ENCODE peak calls at places on chromosome 7, in nine cellular contexts. L is EL; W is naive B cell; A is T-cell; H is endothelial cell; V is cardiac muscle cell; I is HCEC 1CT; P is stimulated activated naive CD8-positive, alpha-beta T cell treated with anti-CD3 and anti-CD28 coated beads, Interleukin-15, Interleukin-2, amounts not matched to agents 100 U/mL and 50 U/mL, for 24 hours; N is WTC11. M is an unnamed sample.

GRCh38 chr7:140005754-140006503 is 56.8 kb downstream of the PARP12 start:
- DNase-seq in L (peak; percentile 13), W (no peak), A (no peak), H (peak; percentile 77), V (peak; percentile 64), I (no peak), P (no peak), N (peak; percentile 83), M (peak; percentile 32)

GRCh38 chr7:7496326-7496725 is 39.3 kb downstream of the COL28A1 start:
- DNase-seq in L (no peak), W (no peak), A (no peak), H (no peak), V (no peak), I (peak; percentile 16), P (no peak), N (no peak), M (no peak)

GRCh38 chr7:122802211-122802833 is 83.9 kb downstream of the CADPS2 start:
- DNase-seq in L (peak; percentile 3), W (no peak), A (no peak), H (peak; percentile 23), V (peak; percentile 18), I (no peak), P (no peak), N (no peak), M (peak; percentile 84)

GRCh38 chr7:33108931-33109757 is at the start of gene RP9:
- DNase-seq in L (peak; percentile 70), W (peak; percentile 84), A (peak; percentile 78), H (peak; percentile 87), V (peak; percentile 70), I (peak; percentile 73), P (peak; percentile 83), N (peak; percentile 87), M (peak; percentile 51)

GRCh38 chr7:143389316-143390097 is 8.4 kb downstream of the ZYX start:
- DNase-seq in L (peak; percentile 19), W (no peak), A (no peak), H (no peak), V (peak; percentile 15), I (no peak), P (no peak), N (no peak), M (no peak)

GRCh38 chr7:111357691-111358090 is 204.6 kb downstream of the IMMP2L start:
- DNase-seq in L (peak; percentile 82), W (no peak), A (no peak), H (no peak), V (peak; percentile 17), I (peak; percentile 64), P (no peak), N (no peak), M (peak; percentile 35)

GRCh38 chr7:69739906-69740545 is 141.8 kb downstream of the AUTS2 start:
- DNase-seq in L (no peak), W (peak; percentile 32), A (no peak), H (no peak), V (peak; percentile 81), I (no peak), P (no peak), N (no peak), M (peak; percentile 62)

GRCh38 chr7:116565981-116566380 is 41.1 kb downstream of the CAV1 start:
- DNase-seq in L (no peak), W (no peak), A (no peak), H (no peak), V (no peak), I (no peak), P (no peak), N (no peak), M (no peak)

GRCh38 chr7:150753826-150754603 is 16.8 kb downstream of the GIMAP5 start:
- DNase-seq in L (no peak), W (no peak), A (no peak), H (no peak), V (peak; percentile 11), I (no peak), P (peak; percentile 39), N (no peak), M (peak; percentile 6)

GRCh38 chr7:19557726-19558470 is 150.9 kb downstream of the POLR1F start:
- DNase-seq in L (no peak), W (no peak), A (no peak), H (no peak), V (no peak), I (peak; percentile 71), P (no peak), N (no peak), M (no peak)

GRCh38 chr7:157609932-157610640 is 273.3 kb downstream of the DNAJB6 start:
- DNase-seq in L (no peak), W (no peak), A (no peak), H (no peak), V (no peak), I (no peak), P (no peak), N (peak; percentile 2), M (no peak)

GRCh38 chr7:104052979-104053378 is 63.5 kb upstream of the RELN start:
- DNase-seq in L (no peak), W (no peak), A (no peak), H (no peak), V (no peak), I (no peak), P (no peak), N (no peak), M (no peak)

GRCh38 chr7:77565917-77566316 is 28.8 kb downstream of the PTPN12 start:
- DNase-seq in L (peak; percentile 71), W (no peak), A (no peak), H (no peak), V (peak; percentile 80), I (peak; percentile 87), P (no peak), N (no peak), M (peak; percentile 70)

GRCh38 chr7:137564677-137565076 is 221.1 kb upstream of the PTN start:
- DNase-seq in L (no peak), W (no peak), A (no peak), H (no peak), V (no peak), I (no peak), P (no peak), N (peak; percentile 62), M (no peak)

GRCh38 chr7:101912711-101913110 is 95.3 kb downstream of the CUX1 start:
- DNase-seq in L (no peak), W (no peak), A (no peak), H (no peak), V (peak; percentile 74), I (no peak), P (no peak), N (no peak), M (peak; percentile 78)

GRCh38 chr7:50595538-50596102 is 30.4 kb upstream of the DDC start:
- DNase-seq in L (peak; percentile 15), W (no peak), A (no peak), H (peak; percentile 18), V (peak; percentile 74), I (peak; percentile 70), P (no peak), N (no peak), M (peak; percentile 68)

GRCh38 chr7:27155816-27156507 is 513 bp downstream of the HOXA7 start:
- DNase-seq in L (peak; percentile 52), W (no peak), A (no peak), H (no peak), V (no peak), I (peak; percentile 32), P (no peak), N (no peak), M (no peak)